ENCODE peak calls at places on chromosome 19, in nine cellular contexts. L, S, C, T, D, F, B, Q and E are unnamed samples.

GRCh38 chr19:9877775-9878510 is 42.8 kb downstream of the PIN1 start:
- DNase-seq in L (no peak), S (peak; percentile 59), C (no peak), T (no peak), D (peak; percentile 29), F (no peak), B (peak; percentile 13), Q (no peak), E (no peak)

GRCh38 chr19:46604781-46605355 is 3.7 kb downstream of the CALM3 start:
- DNase-seq in L (no peak), S (no peak), C (peak; percentile 21), T (no peak), D (no peak), F (no peak), B (no peak), Q (no peak), E (peak; percentile 33)

GRCh38 chr19:19115954-19116353 is 22.3 kb downstream of the TMEM161A start:
- DNase-seq in L (no peak), S (no peak), C (no peak), T (no peak), D (peak; percentile 25), F (no peak), B (peak; percentile 51), Q (no peak), E (peak; percentile 54)

GRCh38 chr19:6551607-6552450 is 21.0 kb downstream of the TNFSF9 start:
- DNase-seq in L (no peak), S (peak; percentile 70), C (no peak), T (no peak), D (no peak), F (no peak), B (no peak), Q (no peak), E (peak; percentile 70)

GRCh38 chr19:7500811-7501450 is 12.1 kb upstream of the PEX11G start:
- DNase-seq in L (no peak), S (peak; percentile 73), C (no peak), T (peak; percentile 83), D (no peak), F (no peak), B (no peak), Q (no peak), E (no peak)

GRCh38 chr19:35213678-35214632 is 14.6 kb downstream of the FAM187B start:
- DNase-seq in L (peak; percentile 28), S (peak; percentile 20), C (peak; percentile 33), T (peak; percentile 93), D (peak; percentile 96), F (peak; percentile 35), B (peak; percentile 98), Q (peak; percentile 70), E (peak; percentile 71)

GRCh38 chr19:38135150-38135998 is 88.6 kb downstream of the DPF1 start:
- DNase-seq in L (no peak), S (no peak), C (no peak), T (no peak), D (no peak), F (no peak), B (no peak), Q (no peak), E (no peak)

GRCh38 chr19:16476401-16476800 is 4.6 kb upstream of the EPS15L1 start:
- DNase-seq in L (no peak), S (no peak), C (no peak), T (no peak), D (no peak), F (no peak), B (no peak), Q (no peak), E (no peak)

GRCh38 chr19:6773323-6773931 is 919 bp downstream of the VAV1 start:
- DNase-seq in L (no peak), S (no peak), C (no peak), T (no peak), D (no peak), F (peak; percentile 41), B (peak; percentile 71), Q (peak; percentile 66), E (peak; percentile 79)

GRCh38 chr19:45417151-45417550 is 6.6 kb downstream of the ERCC1 start:
- DNase-seq in L (no peak), S (no peak), C (no peak), T (no peak), D (no peak), F (no peak), B (no peak), Q (no peak), E (no peak)

DNA sequence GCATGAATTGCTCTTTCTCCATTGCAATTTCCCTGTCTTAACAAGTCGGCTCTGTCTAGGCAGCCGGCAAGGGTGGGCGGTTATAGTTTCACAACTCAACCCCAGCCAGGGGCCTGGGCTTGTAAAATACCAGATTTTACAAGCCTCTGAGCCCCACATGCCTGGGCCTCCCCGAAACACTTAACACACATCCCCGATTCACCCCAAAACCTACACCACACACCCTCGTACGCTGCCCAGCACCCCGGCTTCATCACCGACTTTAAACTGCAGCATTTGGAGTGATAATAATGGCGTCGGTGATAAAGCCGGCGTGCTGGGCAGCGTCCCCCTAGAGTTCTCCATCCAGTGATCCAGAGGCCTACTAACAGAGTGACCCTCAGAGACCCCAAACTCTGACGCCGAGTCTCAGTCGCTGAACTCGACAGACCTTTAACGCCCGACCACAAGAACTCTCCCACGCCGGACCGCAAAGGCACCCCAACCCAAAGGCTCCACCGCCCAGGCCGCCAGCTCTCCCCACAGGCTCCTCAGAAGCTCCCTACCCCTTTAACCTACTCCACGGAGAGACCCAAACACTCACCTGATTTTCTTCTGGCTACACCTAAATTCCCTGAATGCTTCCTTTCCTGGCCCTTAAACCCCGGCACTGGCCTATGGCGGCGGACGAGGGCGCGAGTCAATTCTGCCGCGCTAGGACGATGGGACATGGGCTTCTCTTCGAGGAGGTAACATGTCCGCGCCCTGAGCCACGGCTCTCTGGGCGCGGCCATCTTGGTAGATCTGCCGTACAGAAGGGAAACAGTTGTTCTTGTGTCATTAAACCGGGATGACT is at the start of gene ZNF649:
- DNase-seq in L (peak; percentile 84), S (peak; percentile 82), C (peak; percentile 60), T (peak; percentile 63), D (peak; percentile 88), F (peak; percentile 77), B (no peak), Q (peak; percentile 91), E (peak; percentile 89)
- TF ChIP-seq CTCF in L (peak; percentile 5), S (peak; percentile 13), C (no peak), T (peak; percentile 37), D (peak; percentile 3), F (peak; percentile 13), B (no peak), Q (peak; percentile 24), E (no peak)

DNA sequence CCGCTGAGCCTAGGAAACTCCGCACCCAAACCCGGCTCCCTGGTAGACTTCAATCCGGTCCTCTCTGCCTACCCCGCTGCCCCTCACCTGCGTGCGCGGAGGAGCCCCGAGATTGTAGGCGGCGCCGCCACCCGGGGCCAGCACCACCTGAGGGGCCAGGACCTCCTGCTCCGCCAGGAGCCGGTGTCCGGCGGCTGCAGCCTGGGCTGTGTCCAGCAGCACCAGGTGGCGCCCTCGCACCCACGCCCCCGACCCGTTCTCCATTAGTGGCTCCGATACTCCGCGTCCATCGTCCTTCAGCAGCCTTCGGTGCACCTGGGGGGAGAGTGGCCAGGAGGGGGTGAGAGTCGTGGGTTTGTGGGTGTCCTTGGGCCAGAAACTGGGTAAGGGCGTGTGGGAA is 18.5 kb downstream of the MAN2B1 start:
- DNase-seq in L (peak; percentile 27), S (no peak), C (no peak), T (no peak), D (no peak), F (no peak), B (no peak), Q (no peak), E (no peak)
- H3K4me3 ChIP-seq in L (peak overlapping the region; percentile 4), S (no peak overlapping the region), C (peak overlapping the region; percentile 40), T (no peak overlapping the region), D (peak overlapping the region; percentile 9), F (peak overlapping the region; percentile 58), B (no peak overlapping the region), Q (peak overlapping the region; percentile 33), E (no peak overlapping the region)

GRCh38 chr19:2542341-2543069 is 66.6 kb downstream of the GADD45B start:
- DNase-seq in L (no peak), S (peak; percentile 51), C (no peak), T (no peak), D (no peak), F (peak; percentile 20), B (no peak), Q (no peak), E (peak; percentile 51)

GRCh38 chr19:2540646-2541454 is 64.9 kb downstream of the GADD45B start:
- DNase-seq in L (peak; percentile 86), S (peak; percentile 99), C (peak; percentile 73), T (no peak), D (peak; percentile 99), F (peak; percentile 93), B (no peak), Q (peak; percentile 94), E (no peak)

GRCh38 chr19:2546128-2547032 is 70.5 kb downstream of the GADD45B start:
- DNase-seq in L (peak; percentile 60), S (peak; percentile 59), C (peak; percentile 70), T (no peak), D (no peak), F (peak; percentile 90), B (no peak), Q (peak; percentile 91), E (peak; percentile 85)

GRCh38 chr19:2544576-2545415 is 68.9 kb downstream of the GADD45B start:
- DNase-seq in L (no peak), S (peak; percentile 31), C (no peak), T (no peak), D (no peak), F (peak; percentile 14), B (no peak), Q (no peak), E (no peak)

GRCh38 chr19:2543463-2544442 is 67.8 kb downstream of the GADD45B start:
- DNase-seq in L (peak; percentile 91), S (peak; percentile 99), C (peak; percentile 91), T (peak; percentile 72), D (peak; percentile 99), F (peak; percentile 94), B (no peak), Q (peak; percentile 97), E (peak; percentile 92)
- TF ChIP-seq CTCF in L (peak; percentile 26), S (peak; percentile 44), C (no peak), T (peak; percentile 27), D (peak; percentile 36), F (peak; percentile 43), B (no peak), Q (peak; percentile 58), E (no peak)

GRCh38 chr19:3501780-3502179 is 1.3 kb upstream of the DOHH start:
- DNase-seq in L (no peak), S (no peak), C (no peak), T (no peak), D (no peak), F (no peak), B (no peak), Q (no peak), E (no peak)

GRCh38 chr19:3503036-3503572 is 2.6 kb upstream of the DOHH start:
- DNase-seq in L (no peak), S (peak; percentile 45), C (no peak), T (no peak), D (peak; percentile 33), F (no peak), B (no peak), Q (no peak), E (no peak)

GRCh38 chr19:3499738-3500428 is 591 bp downstream of the DOHH start:
- DNase-seq in L (no peak), S (no peak), C (no peak), T (no peak), D (no peak), F (no peak), B (peak; percentile 30), Q (no peak), E (no peak)

GRCh38 chr19:3497757-3498515 is 2.5 kb downstream of the DOHH start:
- DNase-seq in L (no peak), S (no peak), C (no peak), T (no peak), D (no peak), F (no peak), B (no peak), Q (no peak), E (no peak)

GRCh38 chr19:3500429-3501101 is at the start of gene DOHH:
- DNase-seq in L (peak; percentile 96), S (peak; percentile 94), C (peak; percentile 85), T (peak; percentile 95), D (peak; percentile 98), F (peak; percentile 95), B (peak; percentile 100), Q (peak; percentile 97), E (peak; percentile 93)
- H3K4me3 ChIP-seq in L (peak within 1 kb of the TSS; percentile 75), S (peak within 1 kb of the TSS; percentile 81), C (peak within 1 kb of the TSS; percentile 94), T (peak within 1 kb of the TSS; percentile 100), D (peak within 1 kb of the TSS; percentile 80), F (peak within 1 kb of the TSS; percentile 83), B (peak within 1 kb of the TSS; percentile 93), Q (peak within 1 kb of the TSS; percentile 97), E (peak within 1 kb of the TSS; percentile 92)